ENCODE peak calls at places on chromosomes 1 and 21, in seven cellular contexts. E is activated CD4-positive, alpha-beta memory T cell treated with anti-CD3 and anti-CD28 coated beads, Interleukin-2, amount 10 ng/mL, durations not matched to agents 7 days and 5 days; V is globus pallidus; R is GM13977; L is upper lobe of right lung; B is fibroblast of lung; O is stimulated activated CD8-positive, alpha-beta memory T cell treated with anti-CD3 and anti-CD28 coated beads, Interleukin-4, amount 100 ng/mL, for 1 hour. P is an unnamed sample.

GRCh38 chr1:109927908-109928307 is 17.3 kb downstream of the CSF1 start:
- DNase-seq in B (peak; percentile 62), E (no peak), V (peak; percentile 58), O (no peak), L (no peak), R (no peak), P (peak; percentile 64)

GRCh38 chr1:87334351-87335174 is 5.9 kb downstream of the LMO4 start:
- DNase-seq in B (peak; percentile 39), R (peak; percentile 37), E (no peak), V (peak; percentile 18), L (peak; percentile 65), O (no peak), P (peak; percentile 50)

GRCh38 chr21:35053356-35054096 is 4.4 kb upstream of the RUNX1 start:
- DNase-seq in B (peak; percentile 39), R (no peak), O (no peak), V (no peak), L (no peak), E (no peak), P (no peak)

GRCh38 chr1:116277840-116278540 is 95.1 kb upstream of the ATP1A1 start:
- DNase-seq in E (no peak), B (no peak), V (no peak), L (no peak), O (no peak), R (no peak), P (no peak)

GRCh38 chr1:179164494-179164893 is 65.0 kb downstream of the ABL2 start:
- DNase-seq in L (no peak), B (peak; percentile 91), O (no peak), R (no peak), V (no peak), E (no peak), P (no peak)

GRCh38 chr1:201745023-201745422 is 83.9 kb upstream of the IPO9 start:
- DNase-seq in B (peak; percentile 82), L (no peak), O (no peak), E (no peak), R (no peak), V (no peak), P (no peak)

GRCh38 chr1:165717918-165718515 is 19.7 kb upstream of the ALDH9A1 start:
- DNase-seq in L (no peak), B (peak; percentile 57), R (peak; percentile 57), E (peak; percentile 50), O (no peak), V (peak; percentile 54), P (peak; percentile 64)

GRCh38 chr1:221431068-221431651 is 310.7 kb downstream of the DUSP10 start:
- DNase-seq in E (no peak), L (no peak), V (no peak), O (no peak), B (peak; percentile 26), R (no peak), P (no peak)

GRCh38 chr21:42755031-42755665 is 101.7 kb downstream of the PDE9A start:
- DNase-seq in O (no peak), V (no peak), R (no peak), B (no peak), L (no peak), E (no peak), P (no peak)

GRCh38 chr1:109667452-109668122 is at the start of gene GSTM2:
- DNase-seq in V (peak; percentile 74), R (peak; percentile 85), L (peak; percentile 96), B (peak; percentile 86), O (peak; percentile 39), E (peak; percentile 74), P (peak; percentile 53)

GRCh38 chr1:209150114-209150513 is 433.4 kb upstream of the CAMK1G start:
- DNase-seq in E (no peak), O (no peak), V (no peak), R (no peak), L (no peak), B (peak; percentile 52), P (no peak)

GRCh38 chr1:1431845-1432565 is 3.5 kb upstream of the VWA1 start:
- DNase-seq in E (no peak), R (peak; percentile 39), L (peak; percentile 90), O (no peak), V (peak; percentile 60), B (no peak), P (no peak)

GRCh38 chr1:232273071-232273470 is 356.9 kb downstream of the SIPA1L2 start:
- DNase-seq in R (no peak), B (no peak), L (no peak), O (no peak), E (no peak), V (no peak), P (no peak)

GRCh38 chr1:94068096-94068830 is 52.7 kb downstream of the ABCA4 start:
- DNase-seq in R (no peak), L (no peak), B (peak; percentile 86), V (no peak), E (no peak), O (no peak), P (no peak)

GRCh38 chr1:58829861-58830260 is 46.0 kb upstream of the JUN start:
- DNase-seq in B (peak; percentile 59), L (no peak), V (no peak), E (no peak), O (no peak), R (no peak), P (no peak)

GRCh38 chr1:44264143-44264542 is 50.9 kb downstream of the DMAP1 start:
- DNase-seq in V (no peak), B (no peak), E (no peak), R (no peak), L (no peak), O (no peak), P (no peak)

GRCh38 chr21:42437786-42438185 is 34.1 kb downstream of the UBASH3A start:
- DNase-seq in L (no peak), B (no peak), E (no peak), V (no peak), O (no peak), R (no peak), P (no peak)

GRCh38 chr1:119093721-119094120 is 46.7 kb downstream of the WARS2 start:
- DNase-seq in V (no peak), L (no peak), R (no peak), O (no peak), B (peak; percentile 10), E (no peak), P (no peak)

GRCh38 chr1:13784971-13785370 is 85.0 kb downstream of the PRDM2 start:
- DNase-seq in E (no peak), R (no peak), B (peak; percentile 25), V (no peak), O (no peak), L (no peak), P (no peak)

GRCh38 chr1:228990906-228991569 is 255.8 kb downstream of the RHOU start:
- DNase-seq in R (no peak), E (no peak), L (no peak), B (no peak), V (no peak), O (no peak), P (no peak)

GRCh38 chr1:224629965-224630364 is 13.8 kb downstream of the CNIH3 start:
- DNase-seq in E (no peak), V (no peak), B (no peak), R (no peak), O (no peak), L (no peak), P (no peak)

GRCh38 chr1:224500802-224501201 is 66.2 kb upstream of the WDR26 start:
- DNase-seq in O (no peak), L (no peak), R (no peak), B (no peak), E (no peak), V (no peak), P (no peak)

GRCh38 chr1:53362270-53362669 is 34.4 kb upstream of the LRP8 start:
- DNase-seq in E (no peak), L (peak; percentile 28), R (no peak), V (no peak), O (no peak), B (no peak), P (no peak)

GRCh38 chr21:32940079-32941014 is 85.4 kb upstream of the OLIG2 start:
- DNase-seq in R (peak; percentile 50), L (no peak), O (no peak), E (peak; percentile 39), V (peak; percentile 70), B (peak; percentile 34), P (peak; percentile 77)

GRCh38 chr1:1627842-1628655 is 3.9 kb upstream of the MMP23B start:
- DNase-seq in E (no peak), L (peak; percentile 66), B (no peak), O (no peak), R (no peak), V (no peak), P (no peak)

GRCh38 chr1:185984113-185984836 is 250.1 kb downstream of the HMCN1 start:
- DNase-seq in B (no peak), L (no peak), R (no peak), E (no peak), O (no peak), V (no peak), P (no peak)

GRCh38 chr1:19010995-19011696 is 54.7 kb upstream of the IFFO2 start:
- DNase-seq in E (peak; percentile 85), O (peak; percentile 25), V (peak; percentile 11), R (peak; percentile 72), L (peak; percentile 88), B (peak; percentile 99), P (peak; percentile 22)

GRCh38 chr1:12696658-12697057 is 19.3 kb upstream of the AADACL3 start:
- DNase-seq in L (no peak), B (no peak), R (no peak), O (no peak), V (no peak), E (no peak), P (no peak)

GRCh38 chr1:201791775-201792166 is 37.2 kb upstream of the IPO9 start:
- DNase-seq in L (no peak), E (no peak), O (no peak), B (peak; percentile 80), V (no peak), R (no peak), P (no peak)

GRCh38 chr1:161835963-161836362 is 69.8 kb downstream of the ATF6 start:
- DNase-seq in L (no peak), B (peak; percentile 79), O (no peak), E (no peak), V (no peak), R (no peak), P (no peak)

P was measured in G401.